ENCODE peak calls at places on chromosomes 11 and 22, in five cellular contexts. F is cardiac fibroblast, Z is GM23248, T is OCI-LY7, B is heart right ventricle. I is an unnamed sample.

GRCh38 chr11:114308689-114309089 is 12.5 kb downstream of the NNMT start:
- DNase-seq in Z (peak; percentile 93), B (no peak), T (no peak), F (peak; percentile 71), I (peak; percentile 28)

GRCh38 chr11:47466701-47467250 is 17.8 kb upstream of the RAPSN start:
- DNase-seq in T (no peak), Z (peak; percentile 46), B (peak; percentile 45), F (peak; percentile 33), I (no peak)

GRCh38 chr22:35900483-35901168 is 128.0 kb downstream of the RBFOX2 start:
- DNase-seq in B (no peak), T (no peak), Z (peak; percentile 77), F (peak; percentile 69), I (no peak)

GRCh38 chr22:28903719-28904118 is 20.3 kb downstream of the ZNRF3 start:
- DNase-seq in B (peak; percentile 33), Z (no peak), F (no peak), T (no peak), I (no peak)

GRCh38 chr11:134433251-134433650 is 21.2 kb upstream of the B3GAT1 start:
- DNase-seq in F (no peak), Z (no peak), T (no peak), B (no peak), I (no peak)

GRCh38 chr11:68934666-68935065 is 31.0 kb downstream of the IGHMBP2 start:
- DNase-seq in B (no peak), F (no peak), Z (no peak), T (no peak), I (no peak)

GRCh38 chr11:110730773-110731172 is 18.5 kb upstream of the ARHGAP20 start:
- DNase-seq in B (no peak), F (no peak), Z (no peak), T (no peak), I (no peak)

GRCh38 chr22:21712751-21713427 is 22.7 kb downstream of the YPEL1 start:
- DNase-seq in Z (peak; percentile 89), F (peak; percentile 86), B (peak; percentile 70), T (peak; percentile 84), I (no peak)

GRCh38 chr11:8168485-8169257 is at the start of gene RIC3:
- DNase-seq in T (no peak), Z (no peak), B (peak; percentile 16), F (no peak), I (no peak)

GRCh38 chr11:92651159-92651558 is 318.3 kb upstream of the MTNR1B start:
- DNase-seq in B (no peak), Z (no peak), F (no peak), T (no peak), I (no peak)

GRCh38 chr11:103547009-103547408 is 437.8 kb downstream of the DYNC2H1 start:
- DNase-seq in T (no peak), B (no peak), Z (no peak), F (no peak), I (no peak)

GRCh38 chr11:9053631-9054030 is 37.8 kb downstream of the SCUBE2 start:
- DNase-seq in B (no peak), F (peak; percentile 39), T (no peak), Z (peak; percentile 40), I (no peak)

GRCh38 chr11:2803186-2804057 is 82.2 kb downstream of the CDKN1C start:
- DNase-seq in Z (no peak), F (no peak), B (no peak), T (no peak), I (no peak)

GRCh38 chr11:9859491-9860305 is 195.8 kb downstream of the SWAP70 start:
- DNase-seq in Z (peak; percentile 64), B (no peak), F (peak; percentile 92), T (no peak), I (peak; percentile 57)

GRCh38 chr11:107996025-107996776 is 12.5 kb upstream of the CUL5 start:
- DNase-seq in Z (no peak), B (no peak), F (no peak), T (no peak), I (no peak)

GRCh38 chr11:130699561-130699960 is 216.7 kb downstream of the SNX19 start:
- DNase-seq in T (no peak), B (no peak), Z (no peak), F (no peak), I (no peak)

GRCh38 chr11:119320593-119321524 is 3.9 kb upstream of the MCAM start:
- DNase-seq in B (peak; percentile 78), T (peak; percentile 65), F (peak; percentile 65), Z (peak; percentile 70), I (no peak)

GRCh38 chr22:27438271-27438980 is 363.1 kb downstream of the MN1 start:
- DNase-seq in Z (peak; percentile 57), F (peak; percentile 31), B (no peak), T (no peak), I (no peak)

GRCh38 chr11:33857924-33858323 is 34.0 kb downstream of the LMO2 start:
- DNase-seq in Z (peak; percentile 78), T (peak; percentile 72), B (peak; percentile 80), F (peak; percentile 81), I (peak; percentile 19)

GRCh38 chr22:22098457-22099193 is 116.0 kb upstream of the TOP3B start:
- DNase-seq in T (peak; percentile 83), B (no peak), F (no peak), Z (no peak), I (no peak)

GRCh38 chr11:120554771-120555432 is 43.4 kb downstream of the GRIK4 start:
- DNase-seq in T (peak; percentile 5), B (no peak), Z (peak; percentile 23), F (no peak), I (no peak)

GRCh38 chr11:16936643-16937042 is 77.6 kb downstream of the PLEKHA7 start:
- DNase-seq in F (no peak), B (peak; percentile 41), Z (no peak), T (no peak), I (no peak)

GRCh38 chr22:31488988-31489617 is 539 bp downstream of the EIF4ENIF1 start:
- DNase-seq in B (peak; percentile 19), T (peak; percentile 52), F (peak; percentile 31), Z (peak; percentile 76), I (no peak)

GRCh38 chr22:16954060-16954403 is 54.0 kb downstream of the GAB4 start:
- DNase-seq in F (no peak), Z (no peak), B (no peak), T (no peak), I (no peak)

GRCh38 chr11:120941000-120941399 is 82.9 kb upstream of the TBCEL start:
- DNase-seq in T (no peak), B (no peak), F (no peak), Z (peak; percentile 19), I (no peak)

GRCh38 chr11:62705401-62705800 is 1.8 kb downstream of the BSCL2 start:
- DNase-seq in F (no peak), B (no peak), Z (peak; percentile 47), T (no peak), I (no peak)

GRCh38 chr22:30290318-30290678 is 993 bp upstream of the CASTOR1 start:
- DNase-seq in F (peak; percentile 33), Z (peak; percentile 44), T (peak; percentile 38), B (peak; percentile 17), I (no peak)

GRCh38 chr22:38453065-38453672 is 1.8 kb downstream of the KCNJ4 start:
- DNase-seq in T (no peak), B (no peak), F (no peak), Z (no peak), I (no peak)

GRCh38 chr22:38455063-38455529 is at the start of gene KCNJ4:
- DNase-seq in B (no peak), T (no peak), F (no peak), Z (no peak), I (no peak)

GRCh38 chr22:38455530-38456271 is 702 bp upstream of the KCNJ4 start:
- DNase-seq in Z (no peak), B (no peak), T (peak; percentile 40), F (no peak), I (no peak)

GRCh38 chr22:38454011-38454360 is 1.0 kb downstream of the KCNJ4 start:
- DNase-seq in B (no peak), Z (no peak), F (no peak), T (no peak), I (no peak)

DNA sequence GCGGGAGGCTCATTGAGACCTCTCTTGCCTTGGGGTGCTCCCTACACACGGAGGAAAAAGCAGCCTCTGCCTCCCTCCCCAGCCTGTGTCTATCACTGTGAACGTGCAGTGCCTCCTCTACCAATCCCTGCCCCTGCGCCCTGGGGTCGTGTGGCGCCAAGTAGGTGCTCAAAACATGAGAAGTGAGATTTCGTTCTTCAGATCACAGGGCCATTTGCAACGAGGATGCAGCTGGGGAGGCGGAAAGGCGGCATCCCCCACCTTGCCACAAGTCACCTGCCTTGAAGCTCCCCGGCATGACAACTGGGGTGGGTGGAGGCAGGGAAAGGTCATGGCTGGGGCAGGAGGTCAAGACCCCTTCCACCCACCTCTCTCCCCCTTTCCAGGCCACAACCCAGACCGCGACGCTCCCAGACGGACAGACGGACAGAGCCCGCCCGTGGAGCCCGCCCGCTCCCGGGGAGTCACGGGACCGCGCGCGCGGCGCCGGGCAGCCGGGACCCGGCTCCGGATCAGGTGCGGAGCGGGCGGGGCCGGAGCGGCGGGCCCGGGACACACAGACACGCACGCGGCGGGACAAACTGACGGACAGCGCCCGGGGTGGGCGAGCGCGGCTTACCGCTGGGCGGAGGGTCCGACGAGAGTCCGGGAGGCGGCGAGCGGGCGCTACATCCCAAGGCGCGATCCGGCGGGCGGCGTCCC is 487 bp downstream of the KCNJ4 start:
- DNase-seq in B (no peak), F (no peak), T (peak; percentile 26), Z (peak; percentile 17), I (no peak)
- H3K4me3 ChIP-seq in B (peak overlapping the region; percentile 46), F (no peak overlapping the region), T (no peak overlapping the region), Z (no peak overlapping the region), I (peak overlapping the region; percentile 13)

GRCh38 chr22:49847751-49848689 is 5.6 kb upstream of the ZBED4 start:
- DNase-seq in Z (peak; percentile 36), T (no peak), B (no peak), F (no peak), I (no peak)

GRCh38 chr22:49850959-49851815 is 2.5 kb upstream of the ZBED4 start:
- DNase-seq in T (no peak), B (no peak), Z (no peak), F (no peak), I (no peak)

GRCh38 chr22:49850021-49850911 is 3.4 kb upstream of the ZBED4 start:
- DNase-seq in T (no peak), Z (no peak), B (no peak), F (no peak), I (no peak)

GRCh38 chr22:49848690-49849160 is 4.9 kb upstream of the ZBED4 start:
- DNase-seq in B (no peak), T (no peak), F (no peak), Z (no peak), I (no peak)

GRCh38 chr22:49849161-49850020 is 4.3 kb upstream of the ZBED4 start:
- DNase-seq in T (no peak), F (no peak), Z (no peak), B (no peak), I (no peak)
- H3K4me3 ChIP-seq in T (no peak overlapping the region), F (no peak overlapping the region), Z (no peak overlapping the region), B (peak overlapping the region; percentile 39), I (peak overlapping the region; percentile 29)

DNA sequence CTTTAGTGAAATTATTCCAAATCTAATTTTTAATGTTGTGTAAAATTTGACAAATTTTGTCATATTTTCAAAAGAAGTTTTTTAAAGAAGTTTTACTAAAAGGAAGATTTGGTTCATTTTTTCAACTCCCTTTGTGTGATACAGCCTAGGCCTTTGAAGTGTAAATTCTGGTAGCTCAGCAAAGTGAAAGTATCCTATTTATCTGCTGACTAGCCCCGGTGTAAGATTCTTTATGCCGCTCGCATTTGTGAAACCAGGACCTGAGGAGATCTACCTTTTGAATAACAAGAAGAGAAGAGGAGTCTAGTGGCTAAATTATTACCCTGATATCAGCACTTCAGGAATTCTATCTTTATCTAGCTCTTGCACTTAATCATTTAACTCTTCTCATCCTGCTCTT is 177.4 kb downstream of the JRKL start:
- DNase-seq in B (no peak), Z (peak; percentile 5), T (no peak), F (peak; percentile 45), I (no peak)
- H3K4me3 ChIP-seq in B (no peak overlapping the region), Z (peak overlapping the region; percentile 54), T (no peak overlapping the region), F (peak overlapping the region; percentile 11), I (no peak overlapping the region)

GRCh38 chr11:10941429-10941828 is 83.6 kb upstream of the ZBED5 start:
- DNase-seq in T (no peak), B (no peak), Z (no peak), F (no peak), I (no peak)
- H3K4me3 ChIP-seq in T (no peak overlapping the region), B (no peak overlapping the region), Z (no peak overlapping the region), F (no peak overlapping the region), I (no peak overlapping the region)